ENCODE peak calls at places on chromosomes 2 and 18, in nine cellular contexts. G is adrenal gland, P is RWPE2, L is left ventricle myocardium inferior, R is K562, J is thoracic aorta, X is cardiac muscle cell, H is MM.1S, W is PC-3. Y is an unnamed sample.

GRCh38 chr2:62785810-62786593 is 80.5 kb downstream of the EHBP1 start:
- DNase-seq in G (no peak), P (no peak), L (no peak), R (no peak), J (no peak), X (no peak), H (no peak), W (no peak), Y (no peak)

GRCh38 chr2:7744827-7745226 is 827.6 kb downstream of the RNF144A start:
- DNase-seq in G (no peak), P (no peak), L (no peak), R (no peak), J (no peak), X (no peak), H (no peak), W (peak), Y (no peak)

GRCh38 chr2:114550895-114551793 is 108.7 kb downstream of the DPP10 start:
- DNase-seq in G (peak), P (no peak), L (no peak), R (no peak), J (no peak), X (peak), H (peak), W (peak), Y (peak)

GRCh38 chr2:100124746-100125145 is 17.6 kb downstream of the AFF3 start:
- DNase-seq in G (no peak), P (no peak), L (no peak), R (no peak), J (no peak), X (no peak), H (no peak), W (peak), Y (no peak)

GRCh38 chr2:167028503-167028902 is 140.2 kb downstream of the XIRP2 start:
- DNase-seq in G (no peak), P (no peak), L (no peak), R (no peak), J (no peak), X (no peak), H (no peak), W (no peak), Y (no peak)

GRCh38 chr2:16025876-16026640 is 85.7 kb downstream of the MYCN start:
- DNase-seq in G (no peak), P (no peak), L (no peak), R (no peak), J (no peak), X (no peak), H (no peak), W (no peak), Y (no peak)

GRCh38 chr2:60539177-60539576 is 14.3 kb downstream of the BCL11A start:
- DNase-seq in G (no peak), P (no peak), L (no peak), R (no peak), J (no peak), X (no peak), H (no peak), W (no peak), Y (no peak)

GRCh38 chr18:49728542-49728941 is 84.8 kb downstream of the ACAA2 start:
- DNase-seq in G (no peak), P (no peak), L (no peak), R (peak), J (no peak), X (peak), H (no peak), W (peak), Y (no peak)

GRCh38 chr2:139067874-139068273 is 287.7 kb upstream of the NXPH2 start:
- DNase-seq in G (no peak), P (no peak), L (no peak), R (no peak), J (no peak), X (no peak), H (no peak), W (peak), Y (no peak)

GRCh38 chr2:221590861-221591260 is 18.8 kb upstream of the EPHA4 start:
- DNase-seq in G (no peak), P (no peak), L (no peak), R (no peak), J (no peak), X (no peak), H (no peak), W (no peak), Y (no peak)

GRCh38 chr2:113257511-113258264 is 21.0 kb downstream of the PAX8 start:
- DNase-seq in G (no peak), P (no peak), L (no peak), R (no peak), J (no peak), X (no peak), H (no peak), W (no peak), Y (no peak)

GRCh38 chr18:44474596-44474995 is 206.1 kb upstream of the SETBP1 start:
- DNase-seq in G (no peak), P (no peak), L (no peak), R (no peak), J (no peak), X (no peak), H (no peak), W (no peak), Y (no peak)

GRCh38 chr18:60053747-60054304 is 154.0 kb downstream of the PMAIP1 start:
- DNase-seq in G (peak), P (peak), L (no peak), R (peak), J (no peak), X (peak), H (no peak), W (peak), Y (no peak)

GRCh38 chr2:206696910-206697309 is 21.3 kb downstream of the DYTN start:
- DNase-seq in G (no peak), P (no peak), L (no peak), R (no peak), J (no peak), X (no peak), H (no peak), W (no peak), Y (no peak)

GRCh38 chr2:3728104-3729054 is 25.0 kb downstream of the DCDC2C start:
- DNase-seq in G (no peak), P (no peak), L (no peak), R (peak), J (no peak), X (peak), H (no peak), W (peak), Y (no peak)

GRCh38 chr18:79774111-79774510 is 23.6 kb upstream of the KCNG2 start:
- DNase-seq in G (no peak), P (peak), L (no peak), R (no peak), J (no peak), X (no peak), H (no peak), W (no peak), Y (peak)

GRCh38 chr2:162007447-162008040 is 66.5 kb downstream of the DPP4 start:
- DNase-seq in G (no peak), P (no peak), L (no peak), R (no peak), J (no peak), X (no peak), H (peak), W (peak), Y (no peak)

GRCh38 chr2:175169191-175169590 is 1.2 kb upstream of the ATF2 start:
- DNase-seq in G (no peak), P (no peak), L (no peak), R (no peak), J (no peak), X (no peak), H (no peak), W (no peak), Y (no peak)

GRCh38 chr2:67834482-67834881 is 228.3 kb downstream of the C1D start:
- DNase-seq in G (no peak), P (no peak), L (no peak), R (no peak), J (no peak), X (no peak), H (no peak), W (no peak), Y (no peak)

GRCh38 chr18:58615150-58616132 is 13.4 kb downstream of the ALPK2 start:
- DNase-seq in G (no peak), P (no peak), L (no peak), R (no peak), J (no peak), X (no peak), H (no peak), W (peak), Y (no peak)

GRCh38 chr2:127371037-127371436 is 16.7 kb downstream of the MAP3K2 start:
- DNase-seq in G (no peak), P (no peak), L (peak), R (no peak), J (peak), X (no peak), H (no peak), W (no peak), Y (no peak)

GRCh38 chr2:102282646-102283045 is 28.7 kb upstream of the IL1RL1 start:
- DNase-seq in G (no peak), P (no peak), L (no peak), R (no peak), J (no peak), X (no peak), H (no peak), W (no peak), Y (no peak)

GRCh38 chr2:207635468-207636200 is 10.4 kb upstream of the METTL21A start:
- DNase-seq in G (no peak), P (peak), L (no peak), R (no peak), J (no peak), X (no peak), H (no peak), W (peak), Y (no peak)

GRCh38 chr2:9105601-9106337 is 100.8 kb upstream of the ASAP2 start:
- DNase-seq in G (no peak), P (no peak), L (no peak), R (no peak), J (no peak), X (no peak), H (no peak), W (no peak), Y (no peak)

GRCh38 chr2:162123806-162124758 is 28.0 kb downstream of the GCG start:
- DNase-seq in G (no peak), P (no peak), L (no peak), R (peak), J (no peak), X (peak), H (peak), W (peak), Y (no peak)

GRCh38 chr2:8574196-8575010 is 107.5 kb upstream of the ID2 start:
- DNase-seq in G (peak), P (no peak), L (no peak), R (no peak), J (no peak), X (no peak), H (no peak), W (no peak), Y (no peak)

GRCh38 chr18:58785171-58785805 is 79.4 kb upstream of the ZNF532 start:
- DNase-seq in G (no peak), P (peak), L (no peak), R (no peak), J (peak), X (no peak), H (no peak), W (peak), Y (no peak)

DNA sequence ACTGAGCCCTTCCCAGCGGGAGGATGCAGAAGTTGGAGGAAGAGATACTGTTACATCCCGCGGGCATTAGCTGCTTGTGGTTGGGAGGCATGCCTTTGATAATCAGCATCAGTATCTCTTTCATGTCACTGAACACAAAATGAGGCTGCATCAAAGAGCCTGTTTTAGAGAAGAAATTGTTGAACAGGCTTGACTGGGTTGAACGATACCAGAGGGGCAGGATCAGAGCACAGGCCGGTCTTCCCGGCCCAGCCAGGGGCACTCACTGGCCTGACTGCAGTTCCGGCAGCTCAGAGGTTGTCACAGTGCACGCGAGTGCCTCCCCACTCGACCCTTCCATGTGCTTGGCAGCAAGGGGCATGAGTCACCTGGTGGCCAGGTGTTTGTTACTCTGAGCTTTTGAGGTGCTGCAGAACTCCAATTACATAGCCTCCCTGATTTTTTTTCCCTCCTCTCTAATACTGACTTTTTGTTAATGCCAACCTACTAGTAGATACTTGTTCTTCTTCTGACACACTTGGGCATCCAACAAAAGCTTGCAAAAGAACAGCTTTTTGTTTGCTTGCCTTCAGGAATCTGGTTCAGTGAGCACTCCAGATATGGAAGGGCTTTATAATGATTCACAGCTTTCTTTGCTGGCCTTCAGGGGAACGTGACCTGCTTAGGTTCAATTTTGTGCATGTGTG is 121.6 kb downstream of the VAPA start:
- DNase-seq in G (no peak), P (no peak), L (no peak), R (no peak), J (no peak), X (no peak), H (no peak), W (peak), Y (no peak)
- H3K27ac ChIP-seq in G (no peak), P (peak), L (peak), R (no peak), J (peak), X (no peak), H (no peak), W (no peak), Y (peak)

GRCh38 chr18:42730272-42730671 is 385.2 kb downstream of the RIT2 start:
- DNase-seq in G (no peak), P (no peak), L (no peak), R (no peak), J (no peak), X (no peak), H (no peak), W (no peak), Y (no peak)
- TF ChIP-seq CTCF in G (no peak), P (no peak), L (peak), R (no peak), J (no peak), X (no peak), H (no peak), W (no peak), Y (no peak)

GRCh38 chr18:25250610-25250859 is 101.4 kb downstream of the ZNF521 start:
- DNase-seq in G (no peak), P (no peak), L (no peak), R (no peak), J (no peak), X (no peak), H (no peak), W (no peak), Y (no peak)

GRCh38 chr18:25253136-25253535 is 98.8 kb downstream of the ZNF521 start:
- DNase-seq in G (no peak), P (no peak), L (no peak), R (no peak), J (no peak), X (no peak), H (no peak), W (peak), Y (no peak)

GRCh38 chr18:25253779-25254178 is 98.2 kb downstream of the ZNF521 start:
- DNase-seq in G (no peak), P (no peak), L (no peak), R (no peak), J (no peak), X (no peak), H (no peak), W (peak), Y (no peak)

GRCh38 chr18:25248755-25249154 is 103.2 kb downstream of the ZNF521 start:
- DNase-seq in G (no peak), P (no peak), L (no peak), R (no peak), J (no peak), X (no peak), H (no peak), W (peak), Y (no peak)

GRCh38 chr18:25251127-25251526 is 100.8 kb downstream of the ZNF521 start:
- DNase-seq in G (no peak), P (no peak), L (no peak), R (no peak), J (no peak), X (no peak), H (no peak), W (no peak), Y (no peak)
- H3K4me3 ChIP-seq in G (no peak), P (no peak), L (no peak), R (no peak), J (no peak), X (no peak), H (no peak), W (no peak), Y (no peak)

GRCh38 chr2:217908544-217908943 is 94.3 kb downstream of the TNS1 start:
- DNase-seq in G (no peak), P (no peak), L (no peak), R (no peak), J (no peak), X (no peak), H (no peak), W (no peak), Y (no peak)
- H3K27ac ChIP-seq in G (no peak), P (no peak), L (peak), R (no peak), J (peak), X (no peak), H (no peak), W (no peak), Y (peak)

GRCh38 chr2:174004900-174005605 is 39.9 kb upstream of the SP3 start:
- DNase-seq in G (no peak), P (no peak), L (peak), R (no peak), J (peak), X (no peak), H (no peak), W (peak), Y (peak)

GRCh38 chr2:174005801-174006419 is 40.7 kb upstream of the SP3 start:
- DNase-seq in G (no peak), P (no peak), L (no peak), R (no peak), J (no peak), X (no peak), H (no peak), W (no peak), Y (no peak)

GRCh38 chr2:174004311-174004695 is 39.1 kb upstream of the SP3 start:
- DNase-seq in G (no peak), P (no peak), L (no peak), R (no peak), J (no peak), X (no peak), H (no peak), W (no peak), Y (no peak)

GRCh38 chr2:174002679-174003078 is 37.5 kb upstream of the SP3 start:
- DNase-seq in G (no peak), P (no peak), L (no peak), R (no peak), J (no peak), X (no peak), H (no peak), W (no peak), Y (no peak)

GRCh38 chr2:174003635-174004310 is 38.6 kb upstream of the SP3 start:
- DNase-seq in G (no peak), P (no peak), L (no peak), R (no peak), J (no peak), X (no peak), H (no peak), W (no peak), Y (no peak)
- TF ChIP-seq CTCF in G (no peak), P (no peak), L (peak), R (peak), J (no peak), X (no peak), H (no peak), W (no peak), Y (no peak)

DNA sequence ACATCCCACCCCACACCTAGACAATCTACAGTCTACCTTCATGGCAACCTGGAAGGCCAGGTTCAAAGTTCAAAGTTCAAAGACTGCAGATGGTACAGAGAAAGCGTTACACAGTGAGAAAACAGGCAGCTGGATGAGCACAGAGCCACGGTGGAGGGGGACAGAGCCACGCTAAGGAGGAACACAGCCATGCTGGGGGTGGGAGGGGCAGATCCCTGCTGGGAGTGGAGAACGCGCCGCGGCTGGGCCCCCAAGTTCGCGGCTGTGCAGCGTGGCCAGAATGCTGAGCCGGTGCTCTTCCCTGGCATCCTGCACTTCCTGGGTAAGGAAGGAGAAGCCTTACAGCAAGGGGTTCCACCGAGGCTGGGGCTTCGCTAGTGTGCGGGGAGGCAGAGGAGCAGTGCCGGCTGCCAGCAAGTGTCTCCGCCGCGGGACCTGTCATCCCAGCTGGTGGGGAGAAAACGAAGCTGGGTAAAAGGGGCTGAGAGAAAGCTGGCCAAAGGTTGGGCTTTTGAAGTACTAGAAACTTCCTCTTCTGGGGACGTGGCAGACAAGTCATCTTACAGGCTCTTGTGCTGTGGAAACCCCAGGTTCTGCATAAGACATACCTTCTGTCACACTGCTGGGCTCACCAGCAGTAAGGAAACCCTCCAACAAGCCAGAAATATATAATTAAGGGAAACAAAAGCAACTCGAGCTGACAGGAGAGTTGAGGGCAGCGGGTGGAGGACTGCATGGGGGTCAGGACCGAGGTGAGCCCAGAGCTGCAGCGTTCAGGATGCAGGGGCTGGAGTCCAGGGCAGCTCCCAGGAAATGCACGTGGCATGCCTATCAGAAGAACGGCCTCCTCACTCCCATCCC is 115.5 kb downstream of the HDAC4 start:
- DNase-seq in G (no peak), P (peak), L (peak), R (peak), J (no peak), X (no peak), H (no peak), W (no peak), Y (no peak)
- H3K4me3 ChIP-seq in G (no peak), P (no peak), L (peak), R (no peak), J (peak), X (no peak), H (no peak), W (no peak), Y (no peak)

GRCh38 chr2:26245810-26246209 is 1.1 kb downstream of the HADHB start:
- DNase-seq in G (no peak), P (no peak), L (no peak), R (no peak), J (no peak), X (peak), H (peak), W (peak), Y (no peak)

GRCh38 chr2:26244479-26245230 is at the start of the genes HADHA and HADHB:
- DNase-seq in G (peak), P (peak), L (peak), R (peak), J (peak), X (peak), H (peak), W (peak), Y (peak)

GRCh38 chr2:26243643-26244478 is 571 bp downstream of the HADHA start:
- DNase-seq in G (peak), P (no peak), L (no peak), R (no peak), J (no peak), X (peak), H (peak), W (peak), Y (peak)

GRCh38 chr2:26246818-26247217 is 2.1 kb downstream of the HADHB start:
- DNase-seq in G (peak), P (no peak), L (peak), R (peak), J (no peak), X (no peak), H (no peak), W (peak), Y (no peak)

DNA sequence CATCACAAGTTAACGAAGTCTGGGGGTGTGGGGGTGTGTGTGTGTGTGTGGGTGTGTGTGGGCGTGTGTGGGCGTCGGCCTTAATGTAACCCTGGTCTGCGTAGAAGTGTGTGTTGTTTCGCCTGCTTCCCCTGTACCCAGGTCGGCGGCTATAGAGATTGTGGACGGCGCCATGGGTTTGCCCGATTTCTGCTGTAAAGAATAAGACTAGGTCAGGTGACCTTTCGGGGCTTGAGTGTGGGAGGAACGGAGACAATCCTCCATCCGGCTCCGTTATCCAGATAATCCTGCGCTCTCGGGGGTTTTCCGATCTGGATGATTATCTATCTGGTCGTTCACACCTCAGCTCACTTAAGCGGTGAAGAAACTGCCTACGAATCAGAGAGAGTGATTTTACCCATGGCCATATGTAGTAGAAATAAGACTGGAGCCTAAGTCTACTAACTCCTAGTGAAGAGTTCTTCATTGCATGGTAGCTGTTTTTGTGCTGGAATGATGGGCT is 543 bp downstream of the HADHB start:
- DNase-seq in G (peak), P (peak), L (peak), R (peak), J (no peak), X (peak), H (peak), W (peak), Y (peak)
- H3K27ac ChIP-seq in G (peak), P (peak), L (peak), R (peak), J (peak), X (peak), H (peak), W (peak), Y (peak)

GRCh38 chr2:176454893-176455810 is 185.9 kb downstream of the MTX2 start:
- DNase-seq in G (peak), P (no peak), L (peak), R (peak), J (peak), X (peak), H (peak), W (peak), Y (peak)
- TF ChIP-seq CTCF in G (peak), P (peak), L (peak), R (peak), J (peak), X (peak), H (peak), W (peak), Y (peak)

Y was measured in ascending aorta.